ENCODE peak calls at places on chromosomes 3 and 15, in five cellular contexts. One of them, this sample, is unnamed.

GRCh38 chr15:37616215-37616614 is 318.2 kb upstream of the TMCO5A start:
- DNase-seq in K562: no peak
- DNase-seq in H1: no peak
- DNase-seq in HepG2: no peak
- DNase-seq in GM12878: no peak
- DNase-seq in this sample: no peak

GRCh38 chr3:28667646-28668376 is 319.2 kb upstream of the AZI2 start:
- DNase-seq in K562: peak; percentile 66
- DNase-seq in H1: peak; percentile 82
- DNase-seq in HepG2: peak; percentile 46
- DNase-seq in GM12878: peak; percentile 61
- DNase-seq in this sample: peak; percentile 11

GRCh38 chr3:114660124-114660523 is 366.3 kb downstream of the TIGIT start:
- DNase-seq in K562: no peak
- DNase-seq in H1: no peak
- DNase-seq in HepG2: no peak
- DNase-seq in GM12878: no peak
- DNase-seq in this sample: no peak

GRCh38 chr15:65969865-65970832 is 100.9 kb downstream of the RAB11A start:
- DNase-seq in K562: no peak
- DNase-seq in H1: no peak
- DNase-seq in HepG2: no peak
- DNase-seq in GM12878: no peak
- DNase-seq in this sample: no peak

GRCh38 chr3:158791259-158791920 is 10.5 kb upstream of the MFSD1 start:
- DNase-seq in K562: peak; percentile 78
- DNase-seq in H1: no peak
- DNase-seq in HepG2: peak; percentile 58
- DNase-seq in GM12878: no peak
- DNase-seq in this sample: peak; percentile 76

GRCh38 chr3:108862865-108863798 is 40.5 kb downstream of the TRAT1 start:
- DNase-seq in K562: no peak
- DNase-seq in H1: no peak
- DNase-seq in HepG2: no peak
- DNase-seq in GM12878: no peak
- DNase-seq in this sample: peak; percentile 33

GRCh38 chr15:58761010-58761388 is 10.1 kb upstream of the MINDY2 start:
- DNase-seq in K562: no peak
- DNase-seq in H1: no peak
- DNase-seq in HepG2: no peak
- DNase-seq in GM12878: no peak
- DNase-seq in this sample: no peak

GRCh38 chr3:135788978-135789377 is 176.6 kb upstream of the PPP2R3A start:
- DNase-seq in K562: no peak
- DNase-seq in H1: no peak
- DNase-seq in HepG2: no peak
- DNase-seq in GM12878: no peak
- DNase-seq in this sample: no peak

GRCh38 chr15:78959360-78959759 is 14.5 kb upstream of the CTSH start:
- DNase-seq in K562: no peak
- DNase-seq in H1: no peak
- DNase-seq in HepG2: no peak
- DNase-seq in GM12878: no peak
- DNase-seq in this sample: no peak

GRCh38 chr15:39236375-39236774 is 344.5 kb upstream of the THBS1 start:
- DNase-seq in K562: no peak
- DNase-seq in H1: no peak
- DNase-seq in HepG2: no peak
- DNase-seq in GM12878: no peak
- DNase-seq in this sample: no peak

GRCh38 chr3:136772709-136773108 is 20.5 kb upstream of the STAG1 start:
- DNase-seq in K562: no peak
- DNase-seq in H1: no peak
- DNase-seq in HepG2: no peak
- DNase-seq in GM12878: no peak
- DNase-seq in this sample: no peak

GRCh38 chr15:101371081-101371480 is 76.0 kb upstream of the SNRPA1 start:
- DNase-seq in K562: no peak
- DNase-seq in H1: no peak
- DNase-seq in HepG2: no peak
- DNase-seq in GM12878: no peak
- DNase-seq in this sample: no peak

GRCh38 chr15:76060098-76060989 is 559 bp downstream of the TMEM266 start:
- DNase-seq in K562: no peak
- DNase-seq in H1: no peak
- DNase-seq in HepG2: no peak
- DNase-seq in GM12878: peak; percentile 34
- DNase-seq in this sample: peak; percentile 13

GRCh38 chr3:77467702-77468407 is 428.0 kb downstream of the ROBO2 start:
- DNase-seq in K562: no peak
- DNase-seq in H1: no peak
- DNase-seq in HepG2: no peak
- DNase-seq in GM12878: no peak
- DNase-seq in this sample: no peak

GRCh38 chr3:414063-414462 is 217.5 kb downstream of the CHL1 start:
- DNase-seq in K562: peak; percentile 6
- DNase-seq in H1: no peak
- DNase-seq in HepG2: no peak
- DNase-seq in GM12878: no peak
- DNase-seq in this sample: peak; percentile 14

GRCh38 chr15:83248944-83249343 is 35.5 kb downstream of the BNC1 start:
- DNase-seq in K562: no peak
- DNase-seq in H1: no peak
- DNase-seq in HepG2: no peak
- DNase-seq in GM12878: no peak
- DNase-seq in this sample: no peak

DNA sequence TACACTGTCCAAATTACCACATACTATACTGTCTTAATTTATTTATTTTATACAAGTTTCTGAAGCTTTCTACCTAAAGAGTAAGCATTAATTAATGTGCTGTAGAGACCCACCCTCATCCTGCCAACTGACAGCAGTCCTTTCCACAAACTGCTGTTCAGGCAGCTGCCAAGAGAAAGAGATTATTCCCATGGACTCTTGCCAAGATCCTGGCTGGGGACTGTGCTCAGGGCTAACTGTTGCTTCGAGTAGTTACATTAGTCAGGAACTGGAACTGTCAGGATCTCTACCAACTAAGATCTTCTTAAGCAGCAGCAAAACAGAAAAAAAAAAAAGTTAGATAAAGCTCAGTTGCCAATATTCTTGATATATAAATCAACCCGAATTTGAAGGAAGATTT is 398.8 kb downstream of the MECOM start:
- DNase-seq in K562: no peak
- DNase-seq in H1: no peak
- DNase-seq in HepG2: no peak
- DNase-seq in GM12878: no peak
- DNase-seq in this sample: no peak
- TF ChIP-seq HDAC2 in K562: no peak
- TF ChIP-seq HDAC2 in H1: no peak
- TF ChIP-seq HDAC2 in HepG2: no peak
- TF ChIP-seq HDAC2 in GM12878: no peak
- TF ChIP-seq HDAC2 in this sample: no peak

DNA sequence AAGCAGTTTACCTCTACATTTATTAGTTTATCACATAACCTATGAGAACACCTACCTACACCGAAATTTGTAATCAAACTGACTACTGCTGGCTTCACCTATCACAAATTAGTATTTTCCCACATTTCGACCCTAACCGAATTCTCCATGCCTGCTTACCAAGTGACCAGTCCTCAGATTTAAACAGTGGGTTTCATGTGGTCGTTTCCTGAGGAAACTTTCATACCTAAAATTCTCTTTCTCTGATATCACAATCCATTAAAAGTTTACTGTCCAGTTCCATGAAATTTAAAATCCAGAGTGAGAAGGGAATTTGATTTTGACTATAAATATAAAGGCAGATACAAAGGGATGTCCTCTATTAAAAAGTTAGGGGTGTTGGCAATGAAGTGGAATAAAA is 1.9 kb downstream of the PLOD2 start:
- DNase-seq in K562: no peak
- DNase-seq in H1: no peak
- DNase-seq in HepG2: no peak
- DNase-seq in GM12878: no peak
- DNase-seq in this sample: no peak
- TF ChIP-seq HDAC2 in K562: no peak
- TF ChIP-seq HDAC2 in H1: no peak
- TF ChIP-seq HDAC2 in HepG2: no peak
- TF ChIP-seq HDAC2 in GM12878: no peak
- TF ChIP-seq HDAC2 in this sample: no peak

GRCh38 chr15:44537728-44538240 is 837 bp downstream of the EIF3J start:
- DNase-seq in K562: peak; percentile 67
- DNase-seq in H1: no peak
- DNase-seq in HepG2: peak; percentile 49
- DNase-seq in GM12878: no peak
- DNase-seq in this sample: peak; percentile 25
- TF ChIP-seq HDAC2 in K562: no peak
- TF ChIP-seq HDAC2 in H1: no peak
- TF ChIP-seq HDAC2 in HepG2: peak; percentile 20
- TF ChIP-seq HDAC2 in GM12878: no peak
- TF ChIP-seq HDAC2 in this sample: no peak

GRCh38 chr15:34642252-34642651 is 58.8 kb upstream of the GOLGA8B start:
- DNase-seq in K562: no peak
- DNase-seq in H1: no peak
- DNase-seq in HepG2: no peak
- DNase-seq in GM12878: no peak
- DNase-seq in this sample: no peak

GRCh38 chr15:34640661-34641060 is 57.2 kb upstream of the GOLGA8B start:
- DNase-seq in K562: no peak
- DNase-seq in H1: no peak
- DNase-seq in HepG2: no peak
- DNase-seq in GM12878: no peak
- DNase-seq in this sample: no peak

DNA sequence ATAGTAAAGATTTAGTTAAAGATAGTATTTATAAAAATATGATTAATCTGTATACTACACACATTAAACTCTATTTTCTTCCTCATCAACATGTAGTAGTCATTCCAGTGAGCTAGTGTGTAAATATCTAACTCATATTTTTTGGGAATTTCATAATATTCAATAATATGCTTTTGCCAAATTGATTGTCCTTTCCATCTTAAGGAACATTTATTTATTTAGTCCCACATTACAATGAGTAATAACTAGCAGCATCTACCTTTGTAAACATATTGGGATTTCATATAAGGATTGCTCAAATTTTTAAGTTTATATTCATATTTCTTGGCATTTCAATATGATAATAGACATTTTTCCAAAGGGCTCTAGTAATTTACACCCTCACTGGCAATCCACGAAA is 53.9 kb upstream of the GOLGA8B start:
- DNase-seq in K562: no peak
- DNase-seq in H1: no peak
- DNase-seq in HepG2: no peak
- DNase-seq in GM12878: no peak
- DNase-seq in this sample: no peak
- TF ChIP-seq HDAC2 in K562: no peak
- TF ChIP-seq HDAC2 in H1: no peak
- TF ChIP-seq HDAC2 in HepG2: no peak
- TF ChIP-seq HDAC2 in GM12878: no peak
- TF ChIP-seq HDAC2 in this sample: no peak

DNA sequence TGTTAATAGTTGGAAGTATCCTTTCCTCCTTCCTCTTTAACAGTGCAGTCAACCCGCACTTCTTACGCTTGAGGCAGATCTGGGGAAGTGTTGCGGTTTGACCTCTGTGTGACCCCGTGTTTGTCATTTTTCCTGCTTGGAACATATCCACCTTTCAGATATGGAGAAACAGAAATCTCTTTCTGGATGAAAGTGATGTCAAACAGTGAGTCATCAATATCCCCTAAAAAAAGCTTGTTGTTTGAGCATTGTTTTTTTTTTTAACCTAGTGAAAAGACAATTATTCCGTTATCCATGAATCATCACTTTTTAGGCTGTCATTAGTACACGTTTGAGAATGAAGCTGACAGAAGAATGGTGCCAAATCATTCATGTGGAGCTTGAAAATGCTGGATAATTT is 293.7 kb downstream of the ARPP21 start:
- DNase-seq in K562: peak; percentile 23
- DNase-seq in H1: no peak
- DNase-seq in HepG2: peak; percentile 46
- DNase-seq in GM12878: no peak
- DNase-seq in this sample: peak; percentile 85
- TF ChIP-seq HDAC2 in K562: no peak
- TF ChIP-seq HDAC2 in H1: no peak
- TF ChIP-seq HDAC2 in HepG2: no peak
- TF ChIP-seq HDAC2 in GM12878: no peak
- TF ChIP-seq HDAC2 in this sample: no peak

GRCh38 chr15:48459571-48460461 is 128.6 kb downstream of the DUT start:
- DNase-seq in K562: no peak
- DNase-seq in H1: no peak
- DNase-seq in HepG2: no peak
- DNase-seq in GM12878: no peak
- DNase-seq in this sample: peak; percentile 42
- TF ChIP-seq HDAC2 in K562: no peak
- TF ChIP-seq HDAC2 in H1: no peak
- TF ChIP-seq HDAC2 in HepG2: no peak
- TF ChIP-seq HDAC2 in GM12878: no peak
- TF ChIP-seq HDAC2 in this sample: no peak

DNA sequence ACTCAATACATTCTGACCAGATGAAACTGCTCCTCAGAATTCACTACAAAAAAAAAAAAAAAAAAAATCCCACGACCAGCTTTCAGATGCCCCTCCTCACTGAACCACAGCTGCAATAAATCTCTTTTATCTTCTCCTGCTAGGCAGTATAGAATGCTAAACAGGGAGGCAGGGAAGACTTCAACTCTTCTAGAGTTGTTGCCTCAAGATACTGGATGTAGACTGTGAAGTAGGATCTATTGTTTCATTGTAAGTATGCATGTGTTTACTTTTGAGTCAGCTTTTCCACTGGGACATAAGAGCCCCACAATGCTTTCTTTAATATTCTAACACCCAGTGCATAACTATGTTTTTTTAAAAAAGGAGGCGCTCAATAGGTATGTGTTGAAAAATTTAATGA is 401.4 kb downstream of the TBL1XR1 start:
- DNase-seq in K562: no peak
- DNase-seq in H1: no peak
- DNase-seq in HepG2: no peak
- DNase-seq in GM12878: no peak
- DNase-seq in this sample: no peak
- TF ChIP-seq HDAC2 in K562: no peak
- TF ChIP-seq HDAC2 in H1: no peak
- TF ChIP-seq HDAC2 in HepG2: no peak
- TF ChIP-seq HDAC2 in GM12878: no peak
- TF ChIP-seq HDAC2 in this sample: no peak